ENCODE peak calls at places on chromosomes 5 and 9, in four cellular contexts. E is OCI-LY7, R is adrenal gland, F is mammary epithelial cell. X is an unnamed sample.

GRCh38 chr5:90640484-90641059 is 82.0 kb downstream of the ADGRV1 start:
- DNase-seq in E (no peak), R (no peak), F (peak), X (peak)

GRCh38 chr5:35269006-35269405 is 38.7 kb upstream of the PRLR start:
- DNase-seq in E (no peak), R (no peak), F (no peak), X (no peak)

GRCh38 chr9:86354048-86354881 is at the start of gene TUT7:
- DNase-seq in E (peak), R (peak), F (peak), X (peak)

GRCh38 chr9:127154390-127155191 is 32.2 kb upstream of the ANGPTL2 start:
- DNase-seq in E (peak), R (peak), F (no peak), X (peak)

GRCh38 chr5:10756539-10756938 is 4.5 kb downstream of the DAP start:
- DNase-seq in E (no peak), R (peak), F (no peak), X (no peak)

GRCh38 chr9:133691659-133692363 is 46.3 kb downstream of the SARDH start:
- DNase-seq in E (no peak), R (no peak), F (no peak), X (no peak)

GRCh38 chr9:93620881-93621820 is 44.8 kb downstream of the PHF2 start:
- DNase-seq in E (no peak), R (peak), F (no peak), X (no peak)

GRCh38 chr5:68548959-68549676 is 333.6 kb downstream of the PIK3R1 start:
- DNase-seq in E (no peak), R (peak), F (peak), X (no peak)

GRCh38 chr9:105330201-105330600 is 85.8 kb downstream of the SLC44A1 start:
- DNase-seq in E (no peak), R (no peak), F (no peak), X (no peak)

GRCh38 chr5:5512496-5512895 is 90.0 kb downstream of the ICE1 start:
- DNase-seq in E (no peak), R (no peak), F (no peak), X (no peak)

GRCh38 chr5:34930527-34930844 is 1.1 kb downstream of the DNAJC21 start:
- DNase-seq in E (no peak), R (no peak), F (peak), X (no peak)

GRCh38 chr5:126513703-126514102 is 81.3 kb downstream of the ALDH7A1 start:
- DNase-seq in E (no peak), R (no peak), F (no peak), X (no peak)

GRCh38 chr9:127177682-127178265 is 55.3 kb upstream of the ANGPTL2 start:
- DNase-seq in E (no peak), R (peak), F (no peak), X (no peak)

GRCh38 chr9:136467766-136468165 is 15.1 kb downstream of the SEC16A start:
- DNase-seq in E (no peak), R (no peak), F (no peak), X (no peak)

GRCh38 chr5:132260051-132260450 is 2.6 kb downstream of the PDLIM4 start:
- DNase-seq in E (no peak), R (no peak), F (peak), X (no peak)

GRCh38 chr5:157718529-157718928 is 12.7 kb upstream of the THG1L start:
- DNase-seq in E (peak), R (no peak), F (peak), X (peak)

GRCh38 chr9:89663264-89663970 is 58.6 kb downstream of the GADD45G start:
- DNase-seq in E (no peak), R (no peak), F (no peak), X (no peak)

GRCh38 chr5:181044662-181045305 is 4.7 kb downstream of the BTNL9 start:
- DNase-seq in E (peak), R (peak), F (no peak), X (no peak)

GRCh38 chr5:123503299-123503698 is 8.7 kb upstream of the CSNK1G3 start:
- DNase-seq in E (no peak), R (no peak), F (no peak), X (no peak)

GRCh38 chr5:132471006-132471907 is 19.3 kb downstream of the IRF1 start:
- DNase-seq in E (no peak), R (no peak), F (no peak), X (no peak)

GRCh38 chr5:24177821-24178220 is 467.0 kb downstream of the CDH10 start:
- DNase-seq in E (no peak), R (no peak), F (no peak), X (no peak)

GRCh38 chr5:154862766-154863165 is 4.3 kb downstream of the CNOT8 start:
- DNase-seq in E (no peak), R (no peak), F (no peak), X (no peak)

GRCh38 chr5:180069589-180070247 is 1.8 kb downstream of the RNF130 start:
- DNase-seq in E (no peak), R (peak), F (no peak), X (no peak)

GRCh38 chr5:177505075-177505474 is 4.6 kb downstream of the DOK3 start:
- DNase-seq in E (peak), R (no peak), F (no peak), X (no peak)

GRCh38 chr5:79795764-79796398 is 106.2 kb downstream of the CMYA5 start:
- DNase-seq in E (no peak), R (no peak), F (peak), X (no peak)

GRCh38 chr5:51225671-51226419 is 157.4 kb upstream of the ISL1 start:
- DNase-seq in E (no peak), R (no peak), F (no peak), X (no peak)

GRCh38 chr5:148446591-148446990 is 62.8 kb downstream of the FBXO38 start:
- DNase-seq in E (no peak), R (no peak), F (no peak), X (no peak)

DNA sequence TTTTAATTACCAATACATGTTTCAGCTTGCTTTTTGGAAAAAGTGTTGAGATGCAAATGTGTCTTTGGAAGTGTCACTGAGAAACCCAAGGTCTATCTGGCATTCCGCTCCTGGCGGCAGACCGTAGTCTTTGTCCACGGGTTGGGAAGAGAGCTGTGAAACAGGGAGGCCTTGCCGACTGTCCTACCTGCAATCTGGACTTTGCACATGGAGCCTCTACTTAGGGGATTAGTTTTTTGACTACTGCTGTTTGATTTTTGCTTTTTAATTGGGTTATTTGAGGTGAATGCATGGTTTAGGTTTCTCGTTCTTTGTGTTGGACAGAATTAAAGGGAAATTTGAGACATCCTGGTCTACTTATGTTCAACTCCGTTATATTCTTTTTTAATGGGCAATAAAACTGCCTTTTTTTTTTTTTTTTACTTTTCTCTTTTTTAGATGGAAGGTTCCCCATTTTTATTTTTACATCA is 25.7 kb downstream of the TRIO start:
- DNase-seq in E (no peak), R (no peak), F (no peak), X (no peak)
- H3K4me3 ChIP-seq in E (peak), R (no peak), F (no peak), X (peak)

DNA sequence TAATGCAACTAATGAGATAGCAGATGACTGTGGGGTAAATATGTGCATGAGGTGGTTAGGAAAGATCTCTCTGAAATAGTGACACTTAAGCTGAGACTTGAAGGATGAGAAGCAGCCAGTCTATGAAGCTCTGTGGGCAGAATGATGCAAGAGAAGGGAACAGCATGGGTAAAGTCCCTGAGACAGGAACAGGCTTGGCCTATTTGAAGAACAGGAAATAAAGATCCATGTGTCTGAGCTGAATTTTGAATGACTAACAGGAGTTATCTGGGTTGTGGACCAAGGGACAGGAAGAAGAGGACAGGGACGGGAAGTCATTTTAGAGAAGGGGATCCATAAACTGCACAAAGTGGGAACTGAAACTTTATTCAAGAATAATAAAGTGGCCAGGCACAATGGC is 25.6 kb upstream of the HMGCS1 start:
- DNase-seq in E (no peak), R (no peak), F (no peak), X (no peak)
- TF ChIP-seq CTCF in E (no peak), R (no peak), F (no peak), X (no peak)

GRCh38 chr9:107749787-107750444 is 260.3 kb upstream of the KLF4 start:
- DNase-seq in E (no peak), R (peak), F (peak), X (no peak)
- H3K4me3 ChIP-seq in E (no peak), R (no peak), F (no peak), X (no peak)

GRCh38 chr9:35079426-35080341 is at the start of gene FANCG:
- DNase-seq in E (peak), R (peak), F (peak), X (peak)
- TF ChIP-seq CTCF in E (no peak), R (no peak), F (no peak), X (no peak)

DNA sequence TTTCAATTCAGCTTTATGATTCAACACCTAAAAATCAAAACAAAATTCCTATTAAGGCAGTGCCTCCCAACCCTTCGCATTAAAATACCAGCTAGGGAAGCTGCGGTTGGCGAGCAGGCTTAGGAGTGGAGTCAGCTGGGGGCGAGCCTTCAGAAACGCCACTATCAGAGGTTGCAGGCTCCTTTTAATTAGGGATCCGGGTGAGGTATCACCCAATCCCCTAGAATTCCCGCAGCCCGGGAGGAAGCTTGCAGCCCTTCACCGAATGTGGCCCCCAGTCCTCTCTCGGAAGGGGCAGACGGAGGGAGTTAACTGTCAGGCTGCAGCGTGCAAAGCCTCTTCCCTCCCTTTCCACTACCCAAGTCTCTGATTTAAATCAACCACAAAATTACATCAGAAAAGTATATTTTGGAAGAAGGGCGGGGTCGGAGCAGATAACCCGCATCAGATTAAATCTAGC is 1.7 kb downstream of the STC2 start:
- DNase-seq in E (no peak), R (no peak), F (no peak), X (no peak)
- H3K4me3 ChIP-seq in E (no peak), R (no peak), F (peak), X (peak)

GRCh38 chr5:59921816-59922215 is 28.3 kb upstream of the PDE4D start:
- DNase-seq in E (no peak), R (no peak), F (no peak), X (no peak)

GRCh38 chr5:59922220-59922619 is 28.7 kb upstream of the PDE4D start:
- DNase-seq in E (no peak), R (no peak), F (no peak), X (no peak)

GRCh38 chr5:59923465-59923864 is 29.9 kb upstream of the PDE4D start:
- DNase-seq in E (no peak), R (no peak), F (peak), X (no peak)
- TF ChIP-seq CTCF in E (no peak), R (no peak), F (no peak), X (no peak)